ENCODE peak calls at places on chromosomes 12 and 14, in five cellular contexts. One of them, this sample, is unnamed.

GRCh38 chr12:3101309-3102022 is 24.3 kb downstream of the TSPAN9 start:
- DNase-seq in stimulated activated CD4-positive, alpha-beta T cell treated with anti-CD3 and anti-CD28 coated beads, TNF-alpha, amount 100 ng/mL, for 4 hours: no peak
- DNase-seq in upper lobe of right lung: no peak
- DNase-seq in posterior cingulate gyrus: no peak
- DNase-seq in left ventricle myocardium inferior: no peak
- DNase-seq in this sample: no peak

GRCh38 chr14:31360919-31361662 is 59.3 kb downstream of the HEATR5A start:
- DNase-seq in stimulated activated CD4-positive, alpha-beta T cell treated with anti-CD3 and anti-CD28 coated beads, TNF-alpha, amount 100 ng/mL, for 4 hours: no peak
- DNase-seq in upper lobe of right lung: no peak
- DNase-seq in posterior cingulate gyrus: no peak
- DNase-seq in left ventricle myocardium inferior: no peak
- DNase-seq in this sample: no peak

GRCh38 chr14:77584809-77585208 is 31.6 kb downstream of the SPTLC2 start:
- DNase-seq in stimulated activated CD4-positive, alpha-beta T cell treated with anti-CD3 and anti-CD28 coated beads, TNF-alpha, amount 100 ng/mL, for 4 hours: no peak
- DNase-seq in upper lobe of right lung: no peak
- DNase-seq in posterior cingulate gyrus: no peak
- DNase-seq in left ventricle myocardium inferior: no peak
- DNase-seq in this sample: no peak

GRCh38 chr12:54593135-54593534 is 4.7 kb upstream of the PPP1R1A start:
- DNase-seq in stimulated activated CD4-positive, alpha-beta T cell treated with anti-CD3 and anti-CD28 coated beads, TNF-alpha, amount 100 ng/mL, for 4 hours: no peak
- DNase-seq in upper lobe of right lung: no peak
- DNase-seq in posterior cingulate gyrus: no peak
- DNase-seq in left ventricle myocardium inferior: no peak
- DNase-seq in this sample: no peak

GRCh38 chr14:35159742-35160409 is 37.5 kb downstream of the PRORP start:
- DNase-seq in stimulated activated CD4-positive, alpha-beta T cell treated with anti-CD3 and anti-CD28 coated beads, TNF-alpha, amount 100 ng/mL, for 4 hours: no peak
- DNase-seq in upper lobe of right lung: no peak
- DNase-seq in posterior cingulate gyrus: no peak
- DNase-seq in left ventricle myocardium inferior: no peak
- DNase-seq in this sample: no peak

GRCh38 chr12:3215410-3215975 is 138.3 kb downstream of the TSPAN9 start:
- DNase-seq in stimulated activated CD4-positive, alpha-beta T cell treated with anti-CD3 and anti-CD28 coated beads, TNF-alpha, amount 100 ng/mL, for 4 hours: no peak
- DNase-seq in upper lobe of right lung: no peak
- DNase-seq in posterior cingulate gyrus: no peak
- DNase-seq in left ventricle myocardium inferior: no peak
- DNase-seq in this sample: no peak

GRCh38 chr14:100336618-100337530 is 13.7 kb downstream of the SLC25A47 start:
- DNase-seq in stimulated activated CD4-positive, alpha-beta T cell treated with anti-CD3 and anti-CD28 coated beads, TNF-alpha, amount 100 ng/mL, for 4 hours: no peak
- DNase-seq in upper lobe of right lung: peak; percentile 34
- DNase-seq in posterior cingulate gyrus: no peak
- DNase-seq in left ventricle myocardium inferior: no peak
- DNase-seq in this sample: no peak

GRCh38 chr14:61889914-61890351 is 127.7 kb downstream of the SNAPC1 start:
- DNase-seq in stimulated activated CD4-positive, alpha-beta T cell treated with anti-CD3 and anti-CD28 coated beads, TNF-alpha, amount 100 ng/mL, for 4 hours: no peak
- DNase-seq in upper lobe of right lung: no peak
- DNase-seq in posterior cingulate gyrus: no peak
- DNase-seq in left ventricle myocardium inferior: no peak
- DNase-seq in this sample: no peak

GRCh38 chr14:102058931-102059330 is 27.9 kb downstream of the HSP90AA1 start:
- DNase-seq in stimulated activated CD4-positive, alpha-beta T cell treated with anti-CD3 and anti-CD28 coated beads, TNF-alpha, amount 100 ng/mL, for 4 hours: no peak
- DNase-seq in upper lobe of right lung: no peak
- DNase-seq in posterior cingulate gyrus: no peak
- DNase-seq in left ventricle myocardium inferior: no peak
- DNase-seq in this sample: no peak

GRCh38 chr14:52315355-52315718 is 1.2 kb downstream of the PTGER2 start:
- DNase-seq in stimulated activated CD4-positive, alpha-beta T cell treated with anti-CD3 and anti-CD28 coated beads, TNF-alpha, amount 100 ng/mL, for 4 hours: no peak
- DNase-seq in upper lobe of right lung: no peak
- DNase-seq in posterior cingulate gyrus: no peak
- DNase-seq in left ventricle myocardium inferior: no peak
- DNase-seq in this sample: no peak